ENCODE peak calls at places on chromosomes 5 and 9, in four cellular contexts. One of them, this sample, is unnamed.

GRCh38 chr5:75828029-75828428 is 110.8 kb upstream of the POC5 start:
- DNase-seq in K562: no peak
- DNase-seq in A549: no peak
- DNase-seq in GM12878: no peak
- DNase-seq in this sample: no peak

GRCh38 chr5:135441256-135441915 is 5.8 kb downstream of the DCANP1 start:
- DNase-seq in K562: no peak
- DNase-seq in GM12878: no peak
- DNase-seq in A549: no peak
- DNase-seq in this sample: no peak

GRCh38 chr5:124199902-124200301 is 546.5 kb downstream of the ZNF608 start:
- DNase-seq in K562: no peak
- DNase-seq in GM12878: no peak
- DNase-seq in A549: no peak
- DNase-seq in this sample: no peak

GRCh38 chr5:139131062-139131856 is 66.9 kb downstream of the SIL1 start:
- DNase-seq in GM12878: no peak
- DNase-seq in K562: no peak
- DNase-seq in A549: no peak
- DNase-seq in this sample: no peak

GRCh38 chr5:107456281-107456715 is 214.4 kb downstream of the EFNA5 start:
- DNase-seq in K562: no peak
- DNase-seq in A549: no peak
- DNase-seq in GM12878: peak
- DNase-seq in this sample: no peak

GRCh38 chr9:109816490-109816889 is 36.5 kb downstream of the PALM2AKAP2 start:
- DNase-seq in K562: peak
- DNase-seq in A549: peak
- DNase-seq in GM12878: no peak
- DNase-seq in this sample: peak

GRCh38 chr9:33448159-33448511 is 742 bp upstream of the AQP3 start:
- DNase-seq in A549: no peak
- DNase-seq in GM12878: no peak
- DNase-seq in K562: no peak
- DNase-seq in this sample: no peak

GRCh38 chr5:168425997-168426863 is 60.0 kb upstream of the RARS1 start:
- DNase-seq in K562: no peak
- DNase-seq in GM12878: no peak
- DNase-seq in A549: no peak
- DNase-seq in this sample: no peak

GRCh38 chr9:113756476-113757198 is 119.5 kb upstream of the ZNF618 start:
- DNase-seq in GM12878: no peak
- DNase-seq in A549: no peak
- DNase-seq in K562: no peak
- DNase-seq in this sample: no peak

GRCh38 chr5:176742246-176743105 is 67.9 kb upstream of the UNC5A start:
- DNase-seq in GM12878: no peak
- DNase-seq in K562: no peak
- DNase-seq in A549: no peak
- DNase-seq in this sample: no peak

GRCh38 chr5:127536687-127537086 is 19.2 kb downstream of the PRRC1 start:
- DNase-seq in K562: no peak
- DNase-seq in GM12878: no peak
- DNase-seq in A549: no peak
- DNase-seq in this sample: no peak

GRCh38 chr9:38008168-38009034 is 60.6 kb downstream of the SHB start:
- DNase-seq in A549: peak
- DNase-seq in K562: peak
- DNase-seq in GM12878: peak
- DNase-seq in this sample: peak

GRCh38 chr5:67773439-67773988 is 442.0 kb upstream of the PIK3R1 start:
- DNase-seq in A549: no peak
- DNase-seq in K562: no peak
- DNase-seq in GM12878: no peak
- DNase-seq in this sample: peak

GRCh38 chr9:962023-962422 is 14.4 kb upstream of the DMRT3 start:
- DNase-seq in K562: no peak
- DNase-seq in GM12878: no peak
- DNase-seq in A549: no peak
- DNase-seq in this sample: no peak

GRCh38 chr9:37297592-37297991 is 124.9 kb upstream of the GRHPR start:
- DNase-seq in K562: no peak
- DNase-seq in A549: no peak
- DNase-seq in GM12878: no peak
- DNase-seq in this sample: no peak

GRCh38 chr9:20040991-20041606 is 252.3 kb upstream of the SLC24A2 start:
- DNase-seq in K562: no peak
- DNase-seq in A549: no peak
- DNase-seq in GM12878: no peak
- DNase-seq in this sample: no peak

GRCh38 chr9:93965830-93966577 is 10.8 kb upstream of the BARX1 start:
- DNase-seq in A549: no peak
- DNase-seq in GM12878: no peak
- DNase-seq in K562: peak
- DNase-seq in this sample: no peak

GRCh38 chr5:143014017-143014651 is 244.0 kb downstream of the ARHGAP26 start:
- DNase-seq in GM12878: no peak
- DNase-seq in K562: peak
- DNase-seq in A549: peak
- DNase-seq in this sample: no peak

GRCh38 chr9:20524776-20525175 is 97.5 kb downstream of the MLLT3 start:
- DNase-seq in GM12878: no peak
- DNase-seq in A549: peak
- DNase-seq in K562: no peak
- DNase-seq in this sample: no peak

GRCh38 chr5:132472431-132472830 is 18.1 kb downstream of the IRF1 start:
- DNase-seq in GM12878: no peak
- DNase-seq in A549: no peak
- DNase-seq in K562: no peak
- DNase-seq in this sample: no peak

GRCh38 chr5:178230879-178231735 is 1.5 kb downstream of the PHYKPL start:
- DNase-seq in K562: no peak
- DNase-seq in GM12878: no peak
- DNase-seq in A549: no peak
- DNase-seq in this sample: no peak

GRCh38 chr5:366541-367357 is 45.2 kb downstream of the AHRR start:
- DNase-seq in GM12878: no peak
- DNase-seq in A549: no peak
- DNase-seq in K562: no peak
- DNase-seq in this sample: no peak

GRCh38 chr9:89353989-89354388 is 35.7 kb downstream of the SECISBP2 start:
- DNase-seq in GM12878: no peak
- DNase-seq in A549: no peak
- DNase-seq in K562: no peak
- DNase-seq in this sample: peak

GRCh38 chr5:176870110-176870591 is 29.0 kb downstream of the HK3 start:
- DNase-seq in A549: peak
- DNase-seq in GM12878: no peak
- DNase-seq in K562: peak
- DNase-seq in this sample: peak

GRCh38 chr9:126226991-126227937 is 99.4 kb upstream of the MVB12B start:
- DNase-seq in GM12878: no peak
- DNase-seq in K562: no peak
- DNase-seq in A549: no peak
- DNase-seq in this sample: no peak

GRCh38 chr9:26263451-26263850 is 585.2 kb upstream of the TUSC1 start:
- DNase-seq in A549: no peak
- DNase-seq in K562: no peak
- DNase-seq in GM12878: no peak
- DNase-seq in this sample: no peak

GRCh38 chr5:139848508-139849100 is 53.0 kb downstream of the PSD2 start:
- DNase-seq in GM12878: no peak
- DNase-seq in K562: no peak
- DNase-seq in A549: no peak
- DNase-seq in this sample: no peak

GRCh38 chr5:177475563-177476427 is 2.4 kb upstream of the DBN1 start:
- DNase-seq in A549: no peak
- DNase-seq in GM12878: no peak
- DNase-seq in K562: no peak
- DNase-seq in this sample: no peak

GRCh38 chr5:151523335-151523734 is 67.8 kb downstream of the FAT2 start:
- DNase-seq in K562: peak
- DNase-seq in GM12878: no peak
- DNase-seq in A549: peak
- DNase-seq in this sample: peak

GRCh38 chr5:159324097-159324760 is 6.1 kb downstream of the IL12B start:
- DNase-seq in GM12878: no peak
- DNase-seq in K562: no peak
- DNase-seq in A549: no peak
- DNase-seq in this sample: no peak

GRCh38 chr5:157120102-157120501 is 11.3 kb upstream of the HAVCR2 start:
- DNase-seq in GM12878: no peak
- DNase-seq in K562: no peak
- DNase-seq in A549: no peak
- DNase-seq in this sample: no peak

GRCh38 chr5:154301726-154302125 is 111.2 kb downstream of the GALNT10 start:
- DNase-seq in A549: no peak
- DNase-seq in GM12878: no peak
- DNase-seq in K562: no peak
- DNase-seq in this sample: no peak

GRCh38 chr9:91059713-91060112 is 258.1 kb downstream of the SYK start:
- DNase-seq in A549: no peak
- DNase-seq in GM12878: no peak
- DNase-seq in K562: no peak
- DNase-seq in this sample: no peak

GRCh38 chr5:159262472-159262858 is 625 bp upstream of the UBLCP1 start:
- DNase-seq in A549: peak
- DNase-seq in K562: no peak
- DNase-seq in GM12878: no peak
- DNase-seq in this sample: no peak

GRCh38 chr9:93117924-93118862 is 15.9 kb downstream of the NINJ1 start:
- DNase-seq in K562: no peak
- DNase-seq in GM12878: no peak
- DNase-seq in A549: no peak
- DNase-seq in this sample: no peak

GRCh38 chr9:589723-590122 is 251.8 kb upstream of the DMRT1 start:
- DNase-seq in GM12878: no peak
- DNase-seq in K562: no peak
- DNase-seq in A549: peak
- DNase-seq in this sample: no peak

GRCh38 chr5:14783689-14784088 is 87.9 kb downstream of the ANKH start:
- DNase-seq in GM12878: no peak
- DNase-seq in K562: no peak
- DNase-seq in A549: no peak
- DNase-seq in this sample: no peak

GRCh38 chr9:115923903-115924668 is 229.5 kb upstream of the PAPPA start:
- DNase-seq in A549: peak
- DNase-seq in K562: no peak
- DNase-seq in GM12878: no peak
- DNase-seq in this sample: peak

GRCh38 chr9:134065720-134066419 is 2.0 kb downstream of the BRD3 start:
- DNase-seq in GM12878: peak
- DNase-seq in A549: no peak
- DNase-seq in K562: peak
- DNase-seq in this sample: peak

GRCh38 chr5:113520429-113520828 is 6.9 kb downstream of the YTHDC2 start:
- DNase-seq in GM12878: peak
- DNase-seq in A549: no peak
- DNase-seq in K562: no peak
- DNase-seq in this sample: peak
- TF ChIP-seq KDM1A in GM12878: no peak
- TF ChIP-seq KDM1A in A549: no peak
- TF ChIP-seq KDM1A in K562: no peak
- TF ChIP-seq KDM1A in this sample: no peak

DNA sequence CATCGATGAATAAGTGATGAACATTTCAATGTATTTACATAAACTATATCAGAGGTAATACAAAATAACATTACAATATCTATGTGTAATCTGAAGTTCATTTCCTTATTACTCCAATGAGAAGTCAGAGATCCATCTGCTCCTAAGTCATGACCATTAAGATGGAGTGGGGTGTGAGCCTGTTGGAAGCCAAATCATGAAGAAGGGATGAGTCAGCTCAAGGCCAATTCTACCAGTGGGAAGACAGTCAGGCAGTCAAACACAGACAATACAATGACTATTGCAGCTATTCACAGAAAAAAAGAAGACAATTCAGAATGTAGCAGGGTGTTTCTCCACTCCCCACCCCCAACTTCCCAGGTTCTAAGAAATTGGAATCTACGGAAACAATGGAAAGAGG is 155.0 kb downstream of the NFIB start:
- DNase-seq in K562: peak
- DNase-seq in GM12878: no peak
- DNase-seq in A549: peak
- DNase-seq in this sample: no peak
- TF ChIP-seq MYC in K562: no peak
- TF ChIP-seq MYC in GM12878: no peak
- TF ChIP-seq MYC in A549: no peak
- TF ChIP-seq MYC in this sample: no peak

GRCh38 chr9:111282940-111283339 is 47.1 kb downstream of the OR2K2 start:
- DNase-seq in K562: no peak
- DNase-seq in GM12878: no peak
- DNase-seq in A549: no peak
- DNase-seq in this sample: no peak

GRCh38 chr9:111284703-111285102 is 45.3 kb downstream of the OR2K2 start:
- DNase-seq in K562: no peak
- DNase-seq in GM12878: no peak
- DNase-seq in A549: no peak
- DNase-seq in this sample: no peak

GRCh38 chr9:111287127-111287526 is 42.9 kb downstream of the OR2K2 start:
- DNase-seq in A549: peak
- DNase-seq in GM12878: no peak
- DNase-seq in K562: no peak
- DNase-seq in this sample: no peak
- TF ChIP-seq USF2 in A549: no peak
- TF ChIP-seq USF2 in GM12878: no peak
- TF ChIP-seq USF2 in K562: no peak
- TF ChIP-seq USF2 in this sample: no peak

DNA sequence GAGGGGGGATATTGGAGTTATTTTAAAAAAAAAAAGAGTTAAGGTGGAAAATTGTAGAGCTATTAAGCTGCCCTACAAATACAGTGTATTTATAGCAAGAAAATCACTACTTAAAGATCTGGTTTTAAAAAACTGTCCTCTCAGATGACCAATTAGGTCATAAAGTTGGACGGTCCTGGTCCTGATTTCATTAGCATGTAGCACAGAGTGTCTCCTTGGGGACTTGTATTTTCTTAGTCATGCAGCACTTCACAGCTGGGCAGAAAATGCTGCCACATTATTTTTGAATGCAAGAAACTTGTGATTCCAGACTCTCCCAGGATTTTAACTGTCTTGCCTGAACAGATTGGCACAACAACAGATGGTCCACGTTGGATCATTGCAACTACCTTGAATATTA is 348.2 kb upstream of the SGCD start:
- DNase-seq in GM12878: no peak
- DNase-seq in K562: no peak
- DNase-seq in A549: no peak
- DNase-seq in this sample: no peak
- TF ChIP-seq KDM1A in GM12878: no peak
- TF ChIP-seq KDM1A in K562: no peak
- TF ChIP-seq KDM1A in A549: no peak
- TF ChIP-seq KDM1A in this sample: no peak

GRCh38 chr9:81183763-81184162 is 505.6 kb downstream of the TLE1 start:
- DNase-seq in A549: no peak
- DNase-seq in K562: no peak
- DNase-seq in GM12878: no peak
- DNase-seq in this sample: no peak
- TF ChIP-seq MYC in A549: no peak
- TF ChIP-seq MYC in K562: no peak
- TF ChIP-seq MYC in GM12878: no peak
- TF ChIP-seq MYC in this sample: no peak